ENCODE peak calls at places on chromosomes 6 and 20, in four cellular contexts. One of them, this sample, is unnamed.

GRCh38 chr6:53361549-53362031 is 12.8 kb upstream of the ELOVL5 start:
- DNase-seq in activated CD4-positive, alpha-beta T cell treated with anti-CD3 and anti-CD28 coated beads, Interleukin-2, amount 50 U/mL, for 1 hour: peak; percentile 71
- DNase-seq in T-cell: peak; percentile 67
- DNase-seq in AG09309: no peak
- DNase-seq in this sample: peak; percentile 91

GRCh38 chr6:132020138-132020551 is 69.0 kb upstream of the CCN2 start:
- DNase-seq in T-cell: no peak
- DNase-seq in AG09309: no peak
- DNase-seq in activated CD4-positive, alpha-beta T cell treated with anti-CD3 and anti-CD28 coated beads, Interleukin-2, amount 50 U/mL, for 1 hour: no peak
- DNase-seq in this sample: no peak

GRCh38 chr20:58608096-58608840 is 42.8 kb upstream of the STX16 start:
- DNase-seq in activated CD4-positive, alpha-beta T cell treated with anti-CD3 and anti-CD28 coated beads, Interleukin-2, amount 50 U/mL, for 1 hour: no peak
- DNase-seq in AG09309: no peak
- DNase-seq in T-cell: no peak
- DNase-seq in this sample: no peak

GRCh38 chr20:56518126-56518525 is 6.4 kb upstream of the FAM209A start:
- DNase-seq in activated CD4-positive, alpha-beta T cell treated with anti-CD3 and anti-CD28 coated beads, Interleukin-2, amount 50 U/mL, for 1 hour: no peak
- DNase-seq in AG09309: no peak
- DNase-seq in T-cell: no peak
- DNase-seq in this sample: no peak

GRCh38 chr20:23623666-23624065 is 14.1 kb downstream of the CST3 start:
- DNase-seq in AG09309: no peak
- DNase-seq in activated CD4-positive, alpha-beta T cell treated with anti-CD3 and anti-CD28 coated beads, Interleukin-2, amount 50 U/mL, for 1 hour: no peak
- DNase-seq in T-cell: no peak
- DNase-seq in this sample: no peak

GRCh38 chr20:51635680-51636079 is 93.2 kb upstream of the NFATC2 start:
- DNase-seq in activated CD4-positive, alpha-beta T cell treated with anti-CD3 and anti-CD28 coated beads, Interleukin-2, amount 50 U/mL, for 1 hour: no peak
- DNase-seq in AG09309: no peak
- DNase-seq in T-cell: no peak
- DNase-seq in this sample: no peak

GRCh38 chr6:122400121-122400450 is 634 bp downstream of the HSF2 start:
- DNase-seq in AG09309: no peak
- DNase-seq in activated CD4-positive, alpha-beta T cell treated with anti-CD3 and anti-CD28 coated beads, Interleukin-2, amount 50 U/mL, for 1 hour: no peak
- DNase-seq in T-cell: no peak
- DNase-seq in this sample: no peak

GRCh38 chr6:135904666-135905065 is 53.2 kb downstream of the PDE7B start:
- DNase-seq in activated CD4-positive, alpha-beta T cell treated with anti-CD3 and anti-CD28 coated beads, Interleukin-2, amount 50 U/mL, for 1 hour: no peak
- DNase-seq in AG09309: no peak
- DNase-seq in T-cell: no peak
- DNase-seq in this sample: no peak

GRCh38 chr20:37552415-37552814 is 24.7 kb upstream of the BLCAP start:
- DNase-seq in activated CD4-positive, alpha-beta T cell treated with anti-CD3 and anti-CD28 coated beads, Interleukin-2, amount 50 U/mL, for 1 hour: no peak
- DNase-seq in T-cell: no peak
- DNase-seq in AG09309: no peak
- DNase-seq in this sample: no peak

GRCh38 chr6:43840490-43841218 is 70.6 kb downstream of the VEGFA start:
- DNase-seq in T-cell: no peak
- DNase-seq in AG09309: no peak
- DNase-seq in activated CD4-positive, alpha-beta T cell treated with anti-CD3 and anti-CD28 coated beads, Interleukin-2, amount 50 U/mL, for 1 hour: no peak
- DNase-seq in this sample: no peak

GRCh38 chr6:149316740-149317655 is 514 bp upstream of the TAB2 start:
- DNase-seq in activated CD4-positive, alpha-beta T cell treated with anti-CD3 and anti-CD28 coated beads, Interleukin-2, amount 50 U/mL, for 1 hour: peak; percentile 90
- DNase-seq in AG09309: peak; percentile 69
- DNase-seq in T-cell: peak; percentile 89
- DNase-seq in this sample: peak; percentile 92

This sample was measured in CD4-positive, alpha-beta memory T cell.